ENCODE peak calls at places on chromosomes 11 and 22, in four cellular contexts. W is Calu3; E is activated T-helper 2 cell treated with anti-CD3 and anti-CD28 coated beads, Interferon-gamma antibody, Interleukin-2, Interleukin-4, amounts not matched to agents 10 μg/mL and 5 μg/mL and 100 μg/mL, durations not matched to agents 14 hours and 24 hours and 36 hours; P is stimulated activated CD8-positive, alpha-beta memory T cell treated with anti-CD3 and anti-CD28 coated beads, Interleukin-15, amount 100 ng/mL, for 1 hour. J is an unnamed sample.
A peak's percentile ranks its signal among the peaks of the same experiment; 100 is the strongest.

GRCh38 chr11:112339566-112339965 is 78.9 kb upstream of the PLET1 start:
- DNase-seq in W (no peak), E (no peak), P (no peak), J (peak; percentile 19)

GRCh38 chr11:27312110-27312509 is 50.9 kb downstream of the CCDC34 start:
- DNase-seq in P (no peak), E (no peak), W (no peak), J (no peak)

GRCh38 chr11:34199525-34199924 is 94.1 kb downstream of the NAT10 start:
- DNase-seq in W (no peak), P (no peak), E (no peak), J (no peak)

GRCh38 chr11:61967924-61968757 is 707 bp upstream of the FTH1 start:
- DNase-seq in E (peak; percentile 45), W (peak; percentile 41), P (no peak), J (peak; percentile 22)

GRCh38 chr11:121503056-121503455 is 50.3 kb upstream of the SORL1-AS1 start:
- DNase-seq in P (no peak), E (no peak), W (no peak), J (no peak)

GRCh38 chr11:27754035-27755017 is 54.1 kb upstream of the BDNF start:
- DNase-seq in P (no peak), E (no peak), W (no peak), J (no peak)

GRCh38 chr11:118311518-118311917 is 7.0 kb downstream of the CD3E start:
- DNase-seq in W (no peak), E (no peak), P (no peak), J (no peak)

GRCh38 chr11:61795459-61795858 is 2.7 kb downstream of the FEN1 start:
- DNase-seq in E (no peak), W (no peak), P (no peak), J (no peak)

GRCh38 chr11:111460752-111461305 is 51.4 kb downstream of the BTG4 start:
- DNase-seq in E (no peak), P (no peak), W (no peak), J (no peak)

GRCh38 chr22:47592791-47593190 is 830.3 kb downstream of the TBC1D22A start:
- DNase-seq in E (no peak), W (no peak), P (no peak), J (no peak)

GRCh38 chr11:66090288-66090687 is 20.2 kb downstream of the PACS1 start:
- DNase-seq in E (no peak), W (no peak), P (no peak), J (no peak)

J was measured in trophoblast cell.